ENCODE peak calls at places on chromosome 2, in eight cellular contexts. One of them, this sample, is unnamed.

GRCh38 chr2:69572640-69573039 is 70.9 kb downstream of the AAK1 start:
- DNase-seq in body of pancreas: no peak
- DNase-seq in GM12865: no peak
- DNase-seq in psoas muscle: peak; percentile 52
- DNase-seq in thoracic aorta: no peak
- DNase-seq in progenitor cell of endocrine pancreas: no peak
- DNase-seq in cardiac muscle cell: no peak
- DNase-seq in fibroblast of mammary gland: peak; percentile 82
- DNase-seq in this sample: no peak

GRCh38 chr2:26067980-26068507 is 34.2 kb downstream of the RAB10 start:
- DNase-seq in body of pancreas: no peak
- DNase-seq in GM12865: peak; percentile 30
- DNase-seq in psoas muscle: no peak
- DNase-seq in thoracic aorta: no peak
- DNase-seq in progenitor cell of endocrine pancreas: no peak
- DNase-seq in cardiac muscle cell: no peak
- DNase-seq in fibroblast of mammary gland: no peak
- DNase-seq in this sample: no peak

GRCh38 chr2:98664323-98664722 is 55.9 kb downstream of the UNC50 start:
- DNase-seq in body of pancreas: no peak
- DNase-seq in GM12865: no peak
- DNase-seq in psoas muscle: no peak
- DNase-seq in thoracic aorta: no peak
- DNase-seq in progenitor cell of endocrine pancreas: no peak
- DNase-seq in cardiac muscle cell: no peak
- DNase-seq in fibroblast of mammary gland: peak; percentile 23
- DNase-seq in this sample: peak; percentile 36

GRCh38 chr2:127415593-127416485 is 2.4 kb upstream of the PROC start:
- DNase-seq in body of pancreas: peak; percentile 87
- DNase-seq in GM12865: peak; percentile 68
- DNase-seq in psoas muscle: peak; percentile 82
- DNase-seq in thoracic aorta: no peak
- DNase-seq in progenitor cell of endocrine pancreas: peak; percentile 77
- DNase-seq in cardiac muscle cell: peak; percentile 84
- DNase-seq in fibroblast of mammary gland: no peak
- DNase-seq in this sample: peak; percentile 91

GRCh38 chr2:1546901-1547300 is 133.6 kb downstream of the TPO start:
- DNase-seq in body of pancreas: no peak
- DNase-seq in GM12865: no peak
- DNase-seq in psoas muscle: no peak
- DNase-seq in thoracic aorta: no peak
- DNase-seq in progenitor cell of endocrine pancreas: no peak
- DNase-seq in cardiac muscle cell: no peak
- DNase-seq in fibroblast of mammary gland: no peak
- DNase-seq in this sample: no peak

GRCh38 chr2:241817126-241817820 is 8.3 kb downstream of the NEU4 start:
- DNase-seq in body of pancreas: no peak
- DNase-seq in GM12865: no peak
- DNase-seq in psoas muscle: peak; percentile 38
- DNase-seq in thoracic aorta: no peak
- DNase-seq in progenitor cell of endocrine pancreas: no peak
- DNase-seq in cardiac muscle cell: no peak
- DNase-seq in fibroblast of mammary gland: no peak
- DNase-seq in this sample: no peak

GRCh38 chr2:20231632-20232031 is 6.7 kb upstream of the SDC1 start:
- DNase-seq in body of pancreas: peak; percentile 56
- DNase-seq in GM12865: no peak
- DNase-seq in psoas muscle: no peak
- DNase-seq in thoracic aorta: no peak
- DNase-seq in progenitor cell of endocrine pancreas: no peak
- DNase-seq in cardiac muscle cell: no peak
- DNase-seq in fibroblast of mammary gland: peak; percentile 67
- DNase-seq in this sample: peak; percentile 93

GRCh38 chr2:229738024-229738625 is 23.8 kb upstream of the DNER start:
- DNase-seq in body of pancreas: no peak
- DNase-seq in GM12865: no peak
- DNase-seq in psoas muscle: no peak
- DNase-seq in thoracic aorta: no peak
- DNase-seq in progenitor cell of endocrine pancreas: no peak
- DNase-seq in cardiac muscle cell: no peak
- DNase-seq in fibroblast of mammary gland: no peak
- DNase-seq in this sample: no peak

GRCh38 chr2:109497447-109497846 is 116.3 kb downstream of the SEPTIN10 start:
- DNase-seq in body of pancreas: no peak
- DNase-seq in GM12865: no peak
- DNase-seq in psoas muscle: peak; percentile 75
- DNase-seq in thoracic aorta: no peak
- DNase-seq in progenitor cell of endocrine pancreas: no peak
- DNase-seq in cardiac muscle cell: no peak
- DNase-seq in fibroblast of mammary gland: peak; percentile 45
- DNase-seq in this sample: no peak

GRCh38 chr2:25355270-25355669 is 13.5 kb upstream of the DNMT3A start:
- DNase-seq in body of pancreas: no peak
- DNase-seq in GM12865: no peak
- DNase-seq in psoas muscle: peak; percentile 23
- DNase-seq in thoracic aorta: no peak
- DNase-seq in progenitor cell of endocrine pancreas: no peak
- DNase-seq in cardiac muscle cell: no peak
- DNase-seq in fibroblast of mammary gland: no peak
- DNase-seq in this sample: no peak

GRCh38 chr2:154130821-154131220 is 259.1 kb downstream of the GALNT13 start:
- DNase-seq in body of pancreas: no peak
- DNase-seq in GM12865: no peak
- DNase-seq in psoas muscle: no peak
- DNase-seq in thoracic aorta: no peak
- DNase-seq in progenitor cell of endocrine pancreas: no peak
- DNase-seq in cardiac muscle cell: no peak
- DNase-seq in fibroblast of mammary gland: peak; percentile 50
- DNase-seq in this sample: no peak

GRCh38 chr2:216081487-216082387 is at the start of the genes PECR and TMEM169:
- DNase-seq in body of pancreas: peak; percentile 83
- DNase-seq in GM12865: peak; percentile 83
- DNase-seq in psoas muscle: peak; percentile 88
- DNase-seq in thoracic aorta: peak; percentile 30
- DNase-seq in progenitor cell of endocrine pancreas: peak; percentile 68
- DNase-seq in cardiac muscle cell: peak; percentile 86
- DNase-seq in fibroblast of mammary gland: peak; percentile 31
- DNase-seq in this sample: peak; percentile 87

GRCh38 chr2:5868891-5869400 is 176.8 kb downstream of the SOX11 start:
- DNase-seq in body of pancreas: no peak
- DNase-seq in GM12865: no peak
- DNase-seq in psoas muscle: no peak
- DNase-seq in thoracic aorta: no peak
- DNase-seq in progenitor cell of endocrine pancreas: no peak
- DNase-seq in cardiac muscle cell: no peak
- DNase-seq in fibroblast of mammary gland: no peak
- DNase-seq in this sample: no peak

GRCh38 chr2:239825705-239825979 is 199.5 kb downstream of the NDUFA10 start:
- DNase-seq in body of pancreas: no peak
- DNase-seq in GM12865: no peak
- DNase-seq in psoas muscle: no peak
- DNase-seq in thoracic aorta: no peak
- DNase-seq in progenitor cell of endocrine pancreas: peak; percentile 1
- DNase-seq in cardiac muscle cell: no peak
- DNase-seq in fibroblast of mammary gland: no peak
- DNase-seq in this sample: no peak

GRCh38 chr2:239826376-239826775 is 198.8 kb downstream of the NDUFA10 start:
- DNase-seq in body of pancreas: no peak
- DNase-seq in GM12865: no peak
- DNase-seq in psoas muscle: no peak
- DNase-seq in thoracic aorta: no peak
- DNase-seq in progenitor cell of endocrine pancreas: no peak
- DNase-seq in cardiac muscle cell: no peak
- DNase-seq in fibroblast of mammary gland: no peak
- DNase-seq in this sample: no peak

GRCh38 chr2:239824866-239825704 is 200.1 kb downstream of the NDUFA10 start:
- DNase-seq in body of pancreas: no peak
- DNase-seq in GM12865: no peak
- DNase-seq in psoas muscle: no peak
- DNase-seq in thoracic aorta: no peak
- DNase-seq in progenitor cell of endocrine pancreas: peak; percentile 4
- DNase-seq in cardiac muscle cell: no peak
- DNase-seq in fibroblast of mammary gland: no peak
- DNase-seq in this sample: no peak

GRCh38 chr2:239822146-239822945 is 202.8 kb downstream of the NDUFA10 start:
- DNase-seq in body of pancreas: no peak
- DNase-seq in GM12865: peak; percentile 24
- DNase-seq in psoas muscle: no peak
- DNase-seq in thoracic aorta: no peak
- DNase-seq in progenitor cell of endocrine pancreas: peak; percentile 3
- DNase-seq in cardiac muscle cell: no peak
- DNase-seq in fibroblast of mammary gland: no peak
- DNase-seq in this sample: no peak

GRCh38 chr2:239824051-239824694 is 201.0 kb downstream of the NDUFA10 start:
- DNase-seq in body of pancreas: peak; percentile 11
- DNase-seq in GM12865: peak; percentile 51
- DNase-seq in psoas muscle: no peak
- DNase-seq in thoracic aorta: no peak
- DNase-seq in progenitor cell of endocrine pancreas: peak; percentile 26
- DNase-seq in cardiac muscle cell: no peak
- DNase-seq in fibroblast of mammary gland: peak; percentile 17
- DNase-seq in this sample: peak; percentile 59
- TF ChIP-seq CTCF in body of pancreas: no peak
- TF ChIP-seq CTCF in GM12865: peak; percentile 10
- TF ChIP-seq CTCF in psoas muscle: no peak
- TF ChIP-seq CTCF in thoracic aorta: no peak
- TF ChIP-seq CTCF in progenitor cell of endocrine pancreas: peak; percentile 66
- TF ChIP-seq CTCF in cardiac muscle cell: no peak
- TF ChIP-seq CTCF in fibroblast of mammary gland: no peak
- TF ChIP-seq CTCF in this sample: no peak

GRCh38 chr2:184316911-184317310 is 281.4 kb upstream of the ZNF804A start:
- DNase-seq in body of pancreas: no peak
- DNase-seq in GM12865: no peak
- DNase-seq in psoas muscle: no peak
- DNase-seq in thoracic aorta: no peak
- DNase-seq in progenitor cell of endocrine pancreas: no peak
- DNase-seq in cardiac muscle cell: no peak
- DNase-seq in fibroblast of mammary gland: no peak
- DNase-seq in this sample: no peak
- TF ChIP-seq CTCF in body of pancreas: no peak
- TF ChIP-seq CTCF in GM12865: no peak
- TF ChIP-seq CTCF in psoas muscle: no peak
- TF ChIP-seq CTCF in thoracic aorta: no peak
- TF ChIP-seq CTCF in progenitor cell of endocrine pancreas: no peak
- TF ChIP-seq CTCF in cardiac muscle cell: no peak
- TF ChIP-seq CTCF in fibroblast of mammary gland: no peak
- TF ChIP-seq CTCF in this sample: no peak

GRCh38 chr2:217653240-217653639 is 349.6 kb downstream of the TNS1 start:
- DNase-seq in body of pancreas: peak; percentile 42
- DNase-seq in GM12865: no peak
- DNase-seq in psoas muscle: peak; percentile 76
- DNase-seq in thoracic aorta: peak; percentile 85
- DNase-seq in progenitor cell of endocrine pancreas: no peak
- DNase-seq in cardiac muscle cell: no peak
- DNase-seq in fibroblast of mammary gland: peak; percentile 88
- DNase-seq in this sample: peak; percentile 37
- TF ChIP-seq CTCF in body of pancreas: no peak
- TF ChIP-seq CTCF in GM12865: no peak
- TF ChIP-seq CTCF in psoas muscle: no peak
- TF ChIP-seq CTCF in thoracic aorta: peak; percentile 30
- TF ChIP-seq CTCF in progenitor cell of endocrine pancreas: no peak
- TF ChIP-seq CTCF in cardiac muscle cell: no peak
- TF ChIP-seq CTCF in fibroblast of mammary gland: no peak
- TF ChIP-seq CTCF in this sample: no peak

GRCh38 chr2:199851499-199851816 is 466 bp upstream of the FTCDNL1 start:
- DNase-seq in body of pancreas: no peak
- DNase-seq in GM12865: no peak
- DNase-seq in psoas muscle: peak; percentile 55
- DNase-seq in thoracic aorta: no peak
- DNase-seq in progenitor cell of endocrine pancreas: no peak
- DNase-seq in cardiac muscle cell: no peak
- DNase-seq in fibroblast of mammary gland: no peak
- DNase-seq in this sample: no peak
- TF ChIP-seq CTCF in body of pancreas: no peak
- TF ChIP-seq CTCF in GM12865: no peak
- TF ChIP-seq CTCF in psoas muscle: no peak
- TF ChIP-seq CTCF in thoracic aorta: no peak
- TF ChIP-seq CTCF in progenitor cell of endocrine pancreas: peak; percentile 22
- TF ChIP-seq CTCF in cardiac muscle cell: no peak
- TF ChIP-seq CTCF in fibroblast of mammary gland: no peak
- TF ChIP-seq CTCF in this sample: no peak